ENCODE peak calls at places on chromosome 4, in five cellular contexts. X is lower lobe of right lung, S is epithelial cell of esophagus, Z is neural progenitor cell, U is AG10803. G is an unnamed sample.

GRCh38 chr4:10171055-10171454 is 54.5 kb upstream of the WDR1 start:
- DNase-seq in X (no peak), Z (no peak), U (peak; percentile 41), S (peak; percentile 30), G (no peak)

GRCh38 chr4:82017680-82018079 is 356.1 kb downstream of the HNRNPD start:
- DNase-seq in Z (peak; percentile 47), S (peak; percentile 65), X (no peak), U (peak; percentile 9), G (no peak)

GRCh38 chr4:57137261-57137660 is 27.1 kb upstream of the IGFBP7 start:
- DNase-seq in X (no peak), S (no peak), Z (no peak), U (no peak), G (no peak)

GRCh38 chr4:172547724-172548123 is 620.9 kb upstream of the GALNT7 start:
- DNase-seq in Z (no peak), S (no peak), U (no peak), X (no peak), G (no peak)

GRCh38 chr4:52552778-52553177 is 106.3 kb downstream of the USP46 start:
- DNase-seq in S (peak; percentile 55), U (no peak), X (no peak), Z (no peak), G (no peak)

GRCh38 chr4:143294710-143295109 is 42.0 kb upstream of the GAB1 start:
- DNase-seq in S (no peak), U (peak; percentile 39), Z (no peak), X (no peak), G (no peak)

GRCh38 chr4:117311215-117311614 is 225.8 kb upstream of the TRAM1L1 start:
- DNase-seq in X (no peak), Z (no peak), U (no peak), S (peak; percentile 16), G (no peak)

GRCh38 chr4:123997736-123998449 is 601.3 kb downstream of the SPRY1 start:
- DNase-seq in S (no peak), Z (no peak), X (no peak), U (no peak), G (no peak)

GRCh38 chr4:52912608-52913007 is 50.5 kb downstream of the RASL11B start:
- DNase-seq in X (no peak), U (peak; percentile 79), Z (no peak), S (no peak), G (no peak)

GRCh38 chr4:145351162-145351561 is 130.5 kb upstream of the SMAD1 start:
- DNase-seq in S (peak; percentile 22), Z (no peak), U (peak; percentile 16), X (no peak), G (no peak)

GRCh38 chr4:30962949-30963348 is 242.8 kb downstream of the PCDH7 start:
- DNase-seq in S (peak; percentile 72), Z (no peak), X (no peak), U (no peak), G (no peak)

GRCh38 chr4:120990246-120990645 is 67.7 kb upstream of the PRDM5 start:
- DNase-seq in X (no peak), Z (no peak), S (no peak), U (no peak), G (no peak)

GRCh38 chr4:17769406-17770174 is 11.8 kb downstream of the FAM184B start:
- DNase-seq in X (no peak), Z (no peak), U (no peak), S (no peak), G (no peak)

DNA sequence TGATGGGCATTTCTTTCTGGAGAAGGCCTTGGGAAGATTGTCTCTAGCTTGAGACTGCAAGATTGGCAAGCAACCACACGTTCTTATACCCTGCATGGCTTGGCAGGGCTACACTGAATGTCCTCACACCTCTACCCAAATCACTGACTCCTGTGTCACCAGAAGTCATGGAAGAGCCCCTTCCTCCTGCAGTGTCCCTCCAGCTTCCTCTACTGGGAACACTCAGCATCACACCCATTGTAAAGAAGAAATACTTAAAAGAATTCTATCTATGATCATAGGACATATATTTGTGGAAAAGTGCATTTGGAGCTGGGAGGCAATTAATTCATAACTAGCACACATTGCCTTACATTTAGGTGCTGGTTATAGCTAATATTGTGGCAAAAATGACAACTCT is 113.1 kb downstream of the CCSER1 start:
- DNase-seq in Z (peak; percentile 5), X (no peak), S (no peak), U (no peak), G (no peak)
- TF ChIP-seq CTCF in Z (peak; percentile 31), X (no peak), S (no peak), U (no peak), G (no peak)

DNA sequence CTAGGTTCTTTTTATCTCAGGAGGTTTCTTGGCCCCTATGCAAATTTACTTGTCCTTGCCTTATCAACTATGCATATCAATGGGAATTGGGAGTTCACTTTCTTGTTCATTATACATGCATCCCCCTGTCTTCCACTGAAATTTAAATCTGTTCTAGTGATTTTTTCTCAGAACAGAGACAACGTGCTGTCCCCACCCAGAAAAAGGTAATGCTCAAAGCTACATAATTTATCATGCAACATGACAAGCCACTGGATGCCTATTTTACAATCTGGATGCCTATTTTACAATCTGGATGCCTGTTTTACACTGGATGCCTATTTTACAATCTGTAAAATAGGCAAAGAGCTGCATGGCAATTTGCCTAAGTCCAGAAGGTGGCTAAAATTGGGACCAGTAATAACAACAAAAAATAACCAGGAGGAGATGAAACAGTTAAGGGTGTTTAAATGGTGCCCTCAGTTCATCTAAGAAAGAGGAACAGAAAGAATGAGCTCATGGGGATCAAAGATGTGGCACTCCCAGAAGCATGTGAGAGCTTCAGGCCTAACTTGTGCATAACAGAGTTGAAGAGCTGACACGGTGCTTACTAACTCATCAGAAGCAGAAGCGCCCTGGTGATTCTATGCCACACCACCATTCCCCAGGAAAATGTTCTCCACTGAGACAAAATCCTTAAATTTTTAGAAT is 537.9 kb upstream of the BOD1L1 start:
- DNase-seq in X (no peak), U (no peak), S (no peak), Z (no peak), G (no peak)
- H3K4me3 ChIP-seq in X (no peak overlapping the region), U (no peak overlapping the region), S (no peak overlapping the region), Z (no peak overlapping the region), G (no peak overlapping the region)

GRCh38 chr4:7156273-7157139 is 35.8 kb upstream of the SORCS2 start:
- DNase-seq in S (no peak), U (peak; percentile 28), Z (peak; percentile 73), X (peak; percentile 1), G (no peak)
- TF ChIP-seq CTCF in S (peak; percentile 59), U (peak; percentile 74), Z (peak; percentile 57), X (peak; percentile 60), G (peak; percentile 70)

GRCh38 chr4:37244583-37245390 is at the start of gene NWD2:
- DNase-seq in X (peak; percentile 46), U (no peak), S (peak; percentile 30), Z (peak; percentile 74), G (no peak)

GRCh38 chr4:37246891-37247290 is 2.3 kb downstream of the NWD2 start:
- DNase-seq in X (no peak), S (no peak), Z (no peak), U (no peak), G (no peak)

GRCh38 chr4:37243722-37244582 is 591 bp upstream of the NWD2 start:
- DNase-seq in S (no peak), Z (peak; percentile 75), X (peak; percentile 29), U (no peak), G (no peak)

GRCh38 chr4:37243061-37243460 is 1.5 kb upstream of the NWD2 start:
- DNase-seq in X (no peak), S (no peak), U (no peak), Z (peak; percentile 49), G (no peak)

GRCh38 chr4:37245391-37245954 is 930 bp downstream of the NWD2 start:
- DNase-seq in U (no peak), X (peak; percentile 29), S (no peak), Z (peak; percentile 42), G (no peak)
- H3K4me3 ChIP-seq in U (no peak overlapping the region), X (no peak overlapping the region), S (no peak overlapping the region), Z (peak overlapping the region; percentile 63), G (no peak overlapping the region)

GRCh38 chr4:89307446-89308160 is at the start of gene GPRIN3:
- DNase-seq in U (peak; percentile 16), S (peak; percentile 21), X (peak; percentile 85), Z (peak; percentile 75), G (no peak)
- TF ChIP-seq CTCF in U (no peak), S (no peak), X (no peak), Z (peak; percentile 45), G (no peak)

GRCh38 chr4:40842318-40842717 is 92.6 kb downstream of the NSUN7 start:
- DNase-seq in S (no peak), Z (no peak), X (no peak), U (no peak), G (no peak)
- H3K4me3 ChIP-seq in S (no peak overlapping the region), Z (no peak overlapping the region), X (no peak overlapping the region), U (no peak overlapping the region), G (no peak overlapping the region)

G was measured in AG09309.